ENCODE peak calls at places on chromosomes 11 and 22, in six cellular contexts. One of them, this sample, is unnamed.

GRCh38 chr11:93772123-93772522 is 12.0 kb upstream of the MED17 start:
- DNase-seq in WERI-Rb-1: no peak
- DNase-seq in IMR-90: peak
- DNase-seq in fibroblast of lung: no peak
- DNase-seq in prostate gland: no peak
- DNase-seq in fibroblast of the aortic adventitia: no peak
- DNase-seq in this sample: no peak

GRCh38 chr11:61679893-61680621 is at the start of gene DAGLA:
- DNase-seq in IMR-90: peak
- DNase-seq in fibroblast of the aortic adventitia: peak
- DNase-seq in WERI-Rb-1: peak
- DNase-seq in prostate gland: peak
- DNase-seq in fibroblast of lung: peak
- DNase-seq in this sample: no peak

GRCh38 chr11:128523616-128524015 is 63.7 kb downstream of the ETS1 start:
- DNase-seq in IMR-90: peak
- DNase-seq in fibroblast of lung: peak
- DNase-seq in fibroblast of the aortic adventitia: peak
- DNase-seq in WERI-Rb-1: no peak
- DNase-seq in prostate gland: no peak
- DNase-seq in this sample: no peak

GRCh38 chr22:17964153-17964552 is 60.2 kb downstream of the MICAL3 start:
- DNase-seq in fibroblast of lung: no peak
- DNase-seq in prostate gland: no peak
- DNase-seq in IMR-90: no peak
- DNase-seq in fibroblast of the aortic adventitia: no peak
- DNase-seq in WERI-Rb-1: no peak
- DNase-seq in this sample: no peak

GRCh38 chr11:112961146-112961668 is at the start of gene NCAM1:
- DNase-seq in WERI-Rb-1: peak
- DNase-seq in prostate gland: no peak
- DNase-seq in IMR-90: peak
- DNase-seq in fibroblast of the aortic adventitia: peak
- DNase-seq in fibroblast of lung: peak
- DNase-seq in this sample: peak

GRCh38 chr11:2521081-2521480 is 76.3 kb downstream of the KCNQ1 start:
- DNase-seq in prostate gland: no peak
- DNase-seq in WERI-Rb-1: peak
- DNase-seq in fibroblast of the aortic adventitia: no peak
- DNase-seq in fibroblast of lung: no peak
- DNase-seq in IMR-90: no peak
- DNase-seq in this sample: no peak

GRCh38 chr22:30245985-30246901 is at the start of gene LIF:
- DNase-seq in prostate gland: no peak
- DNase-seq in WERI-Rb-1: peak
- DNase-seq in fibroblast of the aortic adventitia: peak
- DNase-seq in IMR-90: peak
- DNase-seq in fibroblast of lung: peak
- DNase-seq in this sample: peak

GRCh38 chr11:559712-560304 is 730 bp downstream of the LMNTD2 start:
- DNase-seq in fibroblast of lung: no peak
- DNase-seq in WERI-Rb-1: no peak
- DNase-seq in prostate gland: no peak
- DNase-seq in fibroblast of the aortic adventitia: no peak
- DNase-seq in IMR-90: no peak
- DNase-seq in this sample: no peak

GRCh38 chr22:41524809-41525449 is 19.3 kb downstream of the POLR3H start:
- DNase-seq in WERI-Rb-1: peak
- DNase-seq in fibroblast of lung: no peak
- DNase-seq in IMR-90: no peak
- DNase-seq in fibroblast of the aortic adventitia: no peak
- DNase-seq in prostate gland: no peak
- DNase-seq in this sample: peak

GRCh38 chr22:23997092-23997491 is 8.2 kb downstream of the GSTT4 start:
- DNase-seq in WERI-Rb-1: no peak
- DNase-seq in fibroblast of the aortic adventitia: no peak
- DNase-seq in IMR-90: no peak
- DNase-seq in prostate gland: no peak
- DNase-seq in fibroblast of lung: no peak
- DNase-seq in this sample: no peak

GRCh38 chr11:117256573-117256972 is 24.1 kb downstream of the RNF214 start:
- DNase-seq in fibroblast of lung: peak
- DNase-seq in fibroblast of the aortic adventitia: peak
- DNase-seq in WERI-Rb-1: no peak
- DNase-seq in prostate gland: no peak
- DNase-seq in IMR-90: peak
- DNase-seq in this sample: peak

GRCh38 chr11:3123761-3124733 is 41.1 kb downstream of the OSBPL5 start:
- DNase-seq in IMR-90: peak
- DNase-seq in fibroblast of lung: peak
- DNase-seq in WERI-Rb-1: no peak
- DNase-seq in prostate gland: peak
- DNase-seq in fibroblast of the aortic adventitia: peak
- DNase-seq in this sample: peak

GRCh38 chr11:125404136-125404810 is 91.8 kb downstream of the FEZ1 start:
- DNase-seq in fibroblast of the aortic adventitia: no peak
- DNase-seq in IMR-90: no peak
- DNase-seq in fibroblast of lung: no peak
- DNase-seq in WERI-Rb-1: peak
- DNase-seq in prostate gland: no peak
- DNase-seq in this sample: no peak

GRCh38 chr11:67507891-67508485 is at the start of gene CDK2AP2:
- DNase-seq in IMR-90: peak
- DNase-seq in fibroblast of the aortic adventitia: peak
- DNase-seq in prostate gland: peak
- DNase-seq in WERI-Rb-1: peak
- DNase-seq in fibroblast of lung: peak
- DNase-seq in this sample: peak

GRCh38 chr11:96169250-96169649 is 173.7 kb downstream of the MAML2 start:
- DNase-seq in fibroblast of lung: no peak
- DNase-seq in fibroblast of the aortic adventitia: no peak
- DNase-seq in prostate gland: no peak
- DNase-seq in IMR-90: no peak
- DNase-seq in WERI-Rb-1: no peak
- DNase-seq in this sample: no peak

GRCh38 chr22:42434748-42435425 is 2.7 kb upstream of the NFAM1 start:
- DNase-seq in IMR-90: no peak
- DNase-seq in prostate gland: no peak
- DNase-seq in fibroblast of lung: no peak
- DNase-seq in WERI-Rb-1: no peak
- DNase-seq in fibroblast of the aortic adventitia: no peak
- DNase-seq in this sample: no peak

GRCh38 chr22:33837806-33838205 is 82.5 kb downstream of the LARGE1 start:
- DNase-seq in prostate gland: no peak
- DNase-seq in WERI-Rb-1: no peak
- DNase-seq in IMR-90: no peak
- DNase-seq in fibroblast of the aortic adventitia: peak
- DNase-seq in fibroblast of lung: no peak
- DNase-seq in this sample: no peak

GRCh38 chr11:48087974-48088681 is 107.8 kb downstream of the PTPRJ start:
- DNase-seq in WERI-Rb-1: no peak
- DNase-seq in fibroblast of lung: no peak
- DNase-seq in prostate gland: peak
- DNase-seq in fibroblast of the aortic adventitia: no peak
- DNase-seq in IMR-90: no peak
- DNase-seq in this sample: no peak

GRCh38 chr11:126129681-126130671 is 67.3 kb upstream of the CDON start:
- DNase-seq in fibroblast of the aortic adventitia: no peak
- DNase-seq in WERI-Rb-1: peak
- DNase-seq in fibroblast of lung: peak
- DNase-seq in IMR-90: peak
- DNase-seq in prostate gland: no peak
- DNase-seq in this sample: no peak

GRCh38 chr11:44611687-44612437 is 46.4 kb downstream of the CD82 start:
- DNase-seq in prostate gland: no peak
- DNase-seq in fibroblast of lung: no peak
- DNase-seq in IMR-90: no peak
- DNase-seq in fibroblast of the aortic adventitia: no peak
- DNase-seq in WERI-Rb-1: no peak
- DNase-seq in this sample: no peak

GRCh38 chr11:2690596-2691354 is 9.0 kb downstream of the KCNQ1OT1 start:
- DNase-seq in IMR-90: no peak
- DNase-seq in fibroblast of lung: no peak
- DNase-seq in fibroblast of the aortic adventitia: no peak
- DNase-seq in WERI-Rb-1: no peak
- DNase-seq in prostate gland: no peak
- DNase-seq in this sample: no peak

DNA sequence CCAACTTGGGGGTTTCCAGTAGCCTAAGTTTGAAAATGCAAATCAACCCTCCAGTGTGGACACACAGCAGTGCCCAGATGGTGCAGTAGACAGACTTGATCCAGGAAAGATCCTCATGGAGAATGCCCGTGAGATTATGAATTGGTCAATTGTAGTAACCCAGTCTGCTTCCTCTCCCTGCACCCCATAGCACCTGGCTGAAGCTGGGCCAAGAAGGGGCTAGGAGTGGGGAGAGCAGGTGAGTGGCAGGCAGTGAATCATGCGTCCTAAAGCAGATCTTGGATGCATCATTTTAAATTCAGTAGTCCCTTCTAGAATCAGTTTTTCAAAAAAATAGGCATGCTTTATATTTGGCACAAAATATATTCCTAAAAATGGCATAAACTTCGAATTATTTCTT is 52.2 kb downstream of the CYB5R2 start:
- DNase-seq in fibroblast of lung: no peak
- DNase-seq in fibroblast of the aortic adventitia: no peak
- DNase-seq in WERI-Rb-1: no peak
- DNase-seq in IMR-90: no peak
- DNase-seq in prostate gland: no peak
- DNase-seq in this sample: no peak
- TF ChIP-seq CTCF in fibroblast of lung: no peak
- TF ChIP-seq CTCF in fibroblast of the aortic adventitia: no peak
- TF ChIP-seq CTCF in WERI-Rb-1: no peak
- TF ChIP-seq CTCF in IMR-90: no peak
- TF ChIP-seq CTCF in prostate gland: no peak
- TF ChIP-seq CTCF in this sample: no peak

GRCh38 chr11:102451693-102452460 is 688 bp downstream of the TMEM123 start:
- DNase-seq in IMR-90: peak
- DNase-seq in WERI-Rb-1: peak
- DNase-seq in prostate gland: peak
- DNase-seq in fibroblast of the aortic adventitia: peak
- DNase-seq in fibroblast of lung: peak
- DNase-seq in this sample: peak
- TF ChIP-seq CTCF in IMR-90: peak
- TF ChIP-seq CTCF in WERI-Rb-1: peak
- TF ChIP-seq CTCF in prostate gland: no peak
- TF ChIP-seq CTCF in fibroblast of the aortic adventitia: no peak
- TF ChIP-seq CTCF in fibroblast of lung: no peak
- TF ChIP-seq CTCF in this sample: peak

GRCh38 chr11:57567512-57568329 is at the start of gene UBE2L6:
- DNase-seq in WERI-Rb-1: peak
- DNase-seq in fibroblast of the aortic adventitia: peak
- DNase-seq in IMR-90: no peak
- DNase-seq in prostate gland: peak
- DNase-seq in fibroblast of lung: peak
- DNase-seq in this sample: no peak
- TF ChIP-seq CTCF in WERI-Rb-1: peak
- TF ChIP-seq CTCF in fibroblast of the aortic adventitia: peak
- TF ChIP-seq CTCF in IMR-90: peak
- TF ChIP-seq CTCF in prostate gland: peak
- TF ChIP-seq CTCF in fibroblast of lung: no peak
- TF ChIP-seq CTCF in this sample: no peak

GRCh38 chr11:118607401-118608267 is at the start of gene PHLDB1:
- DNase-seq in fibroblast of the aortic adventitia: peak
- DNase-seq in prostate gland: peak
- DNase-seq in fibroblast of lung: peak
- DNase-seq in IMR-90: peak
- DNase-seq in WERI-Rb-1: peak
- DNase-seq in this sample: peak
- TF ChIP-seq CTCF in fibroblast of the aortic adventitia: peak
- TF ChIP-seq CTCF in prostate gland: peak
- TF ChIP-seq CTCF in fibroblast of lung: peak
- TF ChIP-seq CTCF in IMR-90: peak
- TF ChIP-seq CTCF in WERI-Rb-1: peak
- TF ChIP-seq CTCF in this sample: peak

DNA sequence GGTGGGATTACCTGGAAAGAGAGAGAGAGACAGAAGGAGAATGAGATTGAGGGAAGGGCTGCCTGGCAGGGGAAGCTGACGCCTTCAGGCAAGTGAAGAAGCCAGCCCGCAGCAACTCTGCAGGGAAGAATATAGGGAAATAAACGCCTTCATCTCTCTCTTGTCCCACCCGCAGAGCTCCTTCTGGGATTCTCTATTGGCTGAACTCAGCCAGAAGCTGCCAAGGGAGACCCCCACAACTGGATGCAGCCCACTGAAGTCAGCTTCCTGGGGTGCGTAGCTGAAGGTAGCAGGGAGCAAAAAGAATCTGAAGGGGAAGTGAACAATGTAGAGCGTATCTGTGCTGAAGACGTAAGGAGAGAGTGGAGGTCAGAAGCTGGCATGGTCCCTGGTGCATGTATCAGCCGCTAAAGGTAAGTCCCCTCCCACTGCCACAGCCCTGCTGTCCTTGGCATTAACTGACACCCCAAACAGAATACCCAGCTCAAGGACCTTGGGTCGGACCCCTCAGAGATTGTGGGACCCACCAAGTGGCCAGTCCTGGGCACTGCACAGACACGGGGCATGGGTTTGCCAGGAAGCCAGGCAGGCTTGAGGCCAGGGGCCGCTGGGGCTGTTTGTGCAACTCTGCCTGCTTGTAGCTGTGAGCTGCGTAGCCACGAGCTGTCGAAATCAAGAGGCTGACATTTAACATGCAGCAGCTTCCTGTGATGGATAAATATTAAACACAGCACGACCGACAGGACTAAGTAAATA is 469.9 kb downstream of the MN1 start:
- DNase-seq in fibroblast of the aortic adventitia: peak
- DNase-seq in prostate gland: no peak
- DNase-seq in fibroblast of lung: peak
- DNase-seq in WERI-Rb-1: peak
- DNase-seq in IMR-90: peak
- DNase-seq in this sample: peak
- TF ChIP-seq CTCF in fibroblast of the aortic adventitia: peak
- TF ChIP-seq CTCF in prostate gland: no peak
- TF ChIP-seq CTCF in fibroblast of lung: peak
- TF ChIP-seq CTCF in WERI-Rb-1: peak
- TF ChIP-seq CTCF in IMR-90: peak
- TF ChIP-seq CTCF in this sample: peak

GRCh38 chr11:29432719-29433325 is 584.0 kb downstream of the KCNA4 start:
- DNase-seq in fibroblast of lung: peak
- DNase-seq in WERI-Rb-1: no peak
- DNase-seq in fibroblast of the aortic adventitia: peak
- DNase-seq in prostate gland: no peak
- DNase-seq in IMR-90: peak
- DNase-seq in this sample: no peak
- TF ChIP-seq CTCF in fibroblast of lung: peak
- TF ChIP-seq CTCF in WERI-Rb-1: no peak
- TF ChIP-seq CTCF in fibroblast of the aortic adventitia: peak
- TF ChIP-seq CTCF in prostate gland: peak
- TF ChIP-seq CTCF in IMR-90: peak
- TF ChIP-seq CTCF in this sample: peak

GRCh38 chr11:119608781-119609180 is 120.2 kb downstream of the NECTIN1 start:
- DNase-seq in fibroblast of the aortic adventitia: no peak
- DNase-seq in WERI-Rb-1: no peak
- DNase-seq in IMR-90: no peak
- DNase-seq in prostate gland: no peak
- DNase-seq in fibroblast of lung: no peak
- DNase-seq in this sample: no peak
- TF ChIP-seq CTCF in fibroblast of the aortic adventitia: no peak
- TF ChIP-seq CTCF in WERI-Rb-1: no peak
- TF ChIP-seq CTCF in IMR-90: no peak
- TF ChIP-seq CTCF in prostate gland: no peak
- TF ChIP-seq CTCF in fibroblast of lung: no peak
- TF ChIP-seq CTCF in this sample: no peak

GRCh38 chr11:6747097-6747662 is 24.6 kb downstream of the OR2AG2 start:
- DNase-seq in fibroblast of the aortic adventitia: no peak
- DNase-seq in IMR-90: no peak
- DNase-seq in fibroblast of lung: no peak
- DNase-seq in prostate gland: no peak
- DNase-seq in WERI-Rb-1: no peak
- DNase-seq in this sample: no peak
- TF ChIP-seq CTCF in fibroblast of the aortic adventitia: no peak
- TF ChIP-seq CTCF in IMR-90: no peak
- TF ChIP-seq CTCF in fibroblast of lung: no peak
- TF ChIP-seq CTCF in prostate gland: no peak
- TF ChIP-seq CTCF in WERI-Rb-1: no peak
- TF ChIP-seq CTCF in this sample: no peak

This sample was measured in brain microvascular endothelial cell.